ENCODE peak calls at places on chromosomes 6 and 20, in four cellular contexts. F is gastrocnemius medialis, U is heart left ventricle, Q is body of pancreas. J is an unnamed sample.
A peak's percentile ranks its signal among the peaks of the same experiment; 100 is the strongest.

GRCh38 chr6:158826819-158827501 is 7.8 kb upstream of the EZR start:
- DNase-seq in F (no peak), U (no peak), Q (peak; percentile 2), J (no peak)

GRCh38 chr6:20564269-20564668 is 30.0 kb downstream of the CDKAL1 start:
- DNase-seq in F (no peak), U (no peak), Q (no peak), J (no peak)

GRCh38 chr6:10412948-10413849 is 1.7 kb downstream of the TFAP2A start:
- DNase-seq in F (no peak), U (no peak), Q (peak; percentile 72), J (no peak)

GRCh38 chr6:2812695-2813094 is 29.0 kb downstream of the SERPINB1 start:
- DNase-seq in F (no peak), U (no peak), Q (no peak), J (no peak)

GRCh38 chr6:36029464-36029863 is 1.9 kb downstream of the MAPK14 start:
- DNase-seq in F (no peak), U (no peak), Q (no peak), J (no peak)

GRCh38 chr6:157323114-157323923 is at the start of gene TMEM242:
- DNase-seq in F (peak; percentile 90), U (peak; percentile 96), Q (peak; percentile 92), J (peak; percentile 91)

GRCh38 chr6:24494726-24495515 is at the start of gene ALDH5A1:
- DNase-seq in F (peak; percentile 53), U (peak; percentile 87), Q (peak; percentile 65), J (peak; percentile 90)

GRCh38 chr20:3162080-3162611 is 2.5 kb upstream of the FASTKD5 start:
- DNase-seq in F (no peak), U (no peak), Q (peak; percentile 66), J (no peak)

GRCh38 chr20:23601715-23602114 is 4.0 kb downstream of the CST9 start:
- DNase-seq in F (no peak), U (no peak), Q (no peak), J (no peak)

GRCh38 chr6:62652692-62653328 is 366.8 kb upstream of the KHDRBS2 start:
- DNase-seq in F (no peak), U (no peak), Q (no peak), J (no peak)

GRCh38 chr20:62671765-62672164 is 29.5 kb downstream of the SLCO4A1 start:
- DNase-seq in F (no peak), U (no peak), Q (no peak), J (no peak)

GRCh38 chr6:2807342-2808090 is 34.1 kb downstream of the SERPINB1 start:
- DNase-seq in F (no peak), U (no peak), Q (peak; percentile 58), J (no peak)

GRCh38 chr20:24136659-24137246 is 148.2 kb upstream of the GGTLC1 start:
- DNase-seq in F (no peak), U (no peak), Q (no peak), J (no peak)

GRCh38 chr6:108168501-108168979 is 2.7 kb downstream of the NR2E1 start:
- DNase-seq in F (no peak), U (peak; percentile 64), Q (peak; percentile 51), J (peak; percentile 53)

GRCh38 chr6:47034919-47035318 is 7.2 kb downstream of the ADGRF1 start:
- DNase-seq in F (peak; percentile 42), U (no peak), Q (peak; percentile 51), J (no peak)

GRCh38 chr20:58753267-58753928 is 60.8 kb downstream of the NPEPL1 start:
- DNase-seq in F (no peak), U (no peak), Q (no peak), J (no peak)

GRCh38 chr6:39048481-39049399 is at the start of gene GLP1R:
- DNase-seq in F (no peak), U (no peak), Q (peak; percentile 54), J (no peak)

GRCh38 chr20:57582432-57583288 is 21.8 kb downstream of the PCK1 start:
- DNase-seq in F (no peak), U (no peak), Q (peak; percentile 43), J (peak; percentile 43)

GRCh38 chr6:117206951-117207687 is 58.2 kb upstream of the VGLL2 start:
- DNase-seq in F (no peak), U (no peak), Q (no peak), J (no peak)

GRCh38 chr6:5215181-5215580 is 45.6 kb downstream of the LYRM4 start:
- DNase-seq in F (no peak), U (no peak), Q (no peak), J (no peak)

GRCh38 chr6:151141685-151142084 is 98.1 kb upstream of the AKAP12 start:
- DNase-seq in F (no peak), U (no peak), Q (peak; percentile 13), J (peak; percentile 68)

GRCh38 chr6:35426074-35426473 is 26.1 kb upstream of the FANCE start:
- DNase-seq in F (peak; percentile 25), U (no peak), Q (no peak), J (peak; percentile 22)

GRCh38 chr6:140124498-140124897 is 750.0 kb upstream of the CITED2 start:
- DNase-seq in F (no peak), U (no peak), Q (no peak), J (no peak)

GRCh38 chr6:11918021-11918738 is 93.9 kb upstream of the HIVEP1 start:
- DNase-seq in F (no peak), U (no peak), Q (no peak), J (no peak)

GRCh38 chr6:131023834-131024504 is 39.1 kb downstream of the EPB41L2 start:
- DNase-seq in F (no peak), U (no peak), Q (no peak), J (no peak)

GRCh38 chr6:5011346-5011745 is 7.5 kb upstream of the RPP40 start:
- DNase-seq in F (no peak), U (no peak), Q (no peak), J (no peak)

GRCh38 chr6:69422474-69422873 is 374.3 kb downstream of the LMBRD1 start:
- DNase-seq in F (no peak), U (no peak), Q (no peak), J (no peak)

GRCh38 chr6:160445130-160445529 is 97.0 kb downstream of the SLC22A3 start:
- DNase-seq in F (no peak), U (no peak), Q (no peak), J (no peak)

GRCh38 chr20:42093542-42094440 is 475.6 kb upstream of the CHD6 start:
- DNase-seq in F (no peak), U (no peak), Q (peak; percentile 29), J (peak; percentile 28)

GRCh38 chr6:87722831-87723726 is 21.0 kb upstream of the AKIRIN2 start:
- DNase-seq in F (peak; percentile 92), U (peak; percentile 70), Q (peak; percentile 88), J (peak; percentile 78)

GRCh38 chr6:159633196-159633595 is 59.8 kb downstream of the SOD2 start:
- DNase-seq in F (no peak), U (no peak), Q (no peak), J (no peak)

GRCh38 chr6:43798688-43799444 is 28.9 kb downstream of the VEGFA start:
- DNase-seq in F (peak; percentile 99), U (peak; percentile 83), Q (peak; percentile 99), J (peak; percentile 20)

GRCh38 chr20:8073024-8073832 is 53.7 kb upstream of the TMX4 start:
- DNase-seq in F (no peak), U (no peak), Q (no peak), J (no peak)

GRCh38 chr6:1477432-1478090 is 88.2 kb downstream of the FOXF2 start:
- DNase-seq in F (no peak), U (no peak), Q (no peak), J (no peak)

GRCh38 chr6:18634912-18635311 is 247.8 kb downstream of the RNF144B start:
- DNase-seq in F (no peak), U (no peak), Q (no peak), J (peak; percentile 82)

GRCh38 chr6:137494281-137494966 is at the start of gene OLIG3:
- DNase-seq in F (no peak), U (no peak), Q (no peak), J (no peak)

GRCh38 chr6:44169154-44169553 is 10.5 kb downstream of the CAPN11 start:
- DNase-seq in F (no peak), U (no peak), Q (no peak), J (peak; percentile 61)

GRCh38 chr6:105257350-105257749 is 77.5 kb upstream of the POPDC3 start:
- DNase-seq in F (no peak), U (no peak), Q (no peak), J (no peak)

GRCh38 chr20:5039255-5039657 is 37.9 kb upstream of the SLC23A2 start:
- DNase-seq in F (no peak), U (no peak), Q (no peak), J (no peak)
- TF ChIP-seq POLR2A in F (no peak), U (no peak), Q (no peak), J (no peak)

GRCh38 chr6:53064726-53065265 is 408 bp upstream of the FBXO9 start:
- DNase-seq in F (peak; percentile 97), U (peak; percentile 97), Q (peak; percentile 96), J (peak; percentile 100)
- TF ChIP-seq POLR2A in F (no peak), U (no peak), Q (no peak), J (no peak)

GRCh38 chr20:49281059-49281912 is 3.4 kb upstream of the ZNFX1 start:
- DNase-seq in F (no peak), U (no peak), Q (no peak), J (no peak)

GRCh38 chr20:49278036-49278816 is at the start of gene ZNFX1:
- DNase-seq in F (peak; percentile 99), U (peak; percentile 99), Q (peak; percentile 99), J (peak; percentile 100)

GRCh38 chr20:49278817-49279676 is 1.2 kb upstream of the ZNFX1 start:
- DNase-seq in F (peak; percentile 19), U (no peak), Q (no peak), J (peak; percentile 21)

GRCh38 chr20:49280463-49281058 is 2.7 kb upstream of the ZNFX1 start:
- DNase-seq in F (no peak), U (no peak), Q (no peak), J (no peak)

GRCh38 chr20:49279677-49280462 is 2.0 kb upstream of the ZNFX1 start:
- DNase-seq in F (no peak), U (no peak), Q (no peak), J (no peak)
- TF ChIP-seq POLR2A in F (no peak), U (no peak), Q (no peak), J (no peak)

GRCh38 chr6:30625511-30625910 is 1.2 kb upstream of the ATAT1 start:
- DNase-seq in F (no peak), U (no peak), Q (no peak), J (no peak)

DNA sequence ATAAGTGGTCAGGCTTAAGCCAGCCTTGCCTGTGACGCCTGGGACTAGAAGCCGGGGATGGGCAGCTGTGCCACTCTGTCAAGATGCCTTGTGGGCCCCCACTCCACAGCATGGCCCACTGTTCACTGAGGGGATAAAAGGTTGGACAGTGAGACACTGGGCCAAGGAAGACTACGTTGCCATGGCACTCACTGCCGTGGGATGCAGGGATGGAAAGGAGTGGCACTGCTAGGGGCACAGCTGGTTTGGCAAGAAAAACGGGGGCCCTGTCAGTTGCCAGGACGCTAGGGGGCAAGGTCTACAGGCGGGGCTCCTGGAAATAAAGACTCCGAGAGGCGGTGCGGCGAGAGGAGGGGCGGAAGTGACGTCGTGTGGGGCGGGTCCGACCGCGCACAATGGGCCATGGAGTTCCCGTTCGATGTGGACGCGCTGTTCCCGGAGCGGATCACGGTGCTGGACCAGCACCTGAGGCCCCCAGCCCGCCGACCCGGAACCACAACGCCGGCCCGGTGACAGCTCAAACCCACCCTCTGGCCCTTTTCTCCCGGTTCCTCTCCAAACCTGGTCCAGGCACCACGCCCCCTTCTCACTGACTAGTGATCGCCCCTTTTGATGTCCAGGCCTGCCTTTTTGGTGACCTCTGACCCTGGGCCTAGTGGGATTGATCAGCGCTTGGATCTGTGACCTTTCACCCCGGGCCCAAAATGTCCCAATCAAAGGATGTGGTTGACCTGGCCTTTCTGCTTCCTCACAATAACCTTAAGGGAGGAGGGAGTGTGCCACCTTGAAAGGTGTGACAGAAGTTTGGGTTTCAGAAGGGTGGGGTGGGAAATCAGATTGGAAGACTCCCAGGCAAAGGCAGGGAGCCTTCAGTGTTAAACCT is at the start of gene ATAT1:
- DNase-seq in F (peak; percentile 78), U (peak; percentile 93), Q (peak; percentile 90), J (peak; percentile 92)
- TF ChIP-seq POLR2A in F (peak; percentile 32), U (peak; percentile 48), Q (peak; percentile 18), J (no peak)

J was measured in testis.